ENCODE peak calls at places on chromosomes 7 and 10, in four cellular contexts. One of them, this sample, is unnamed.

GRCh38 chr10:106338486-106338885 is 826.0 kb downstream of the SORCS1 start:
- DNase-seq in gastrocnemius medialis: no peak
- DNase-seq in AG09309: no peak
- DNase-seq in breast epithelium: no peak
- DNase-seq in this sample: no peak

GRCh38 chr7:33157311-33157710 is 27.9 kb downstream of the BBS9 start:
- DNase-seq in gastrocnemius medialis: no peak
- DNase-seq in AG09309: no peak
- DNase-seq in breast epithelium: no peak
- DNase-seq in this sample: no peak

GRCh38 chr10:112461029-112461887 is 14.2 kb downstream of the VTI1A start:
- DNase-seq in gastrocnemius medialis: no peak
- DNase-seq in AG09309: peak; percentile 87
- DNase-seq in breast epithelium: no peak
- DNase-seq in this sample: no peak

GRCh38 chr10:69278446-69278963 is at the start of gene HK1:
- DNase-seq in breast epithelium: peak; percentile 35
- DNase-seq in AG09309: no peak
- DNase-seq in gastrocnemius medialis: no peak
- DNase-seq in this sample: peak; percentile 64

GRCh38 chr7:2068693-2069471 is 163.9 kb downstream of the MAD1L1 start:
- DNase-seq in gastrocnemius medialis: no peak
- DNase-seq in breast epithelium: no peak
- DNase-seq in AG09309: no peak
- DNase-seq in this sample: no peak

GRCh38 chr7:117072620-117073118 is 119.4 kb downstream of the ST7 start:
- DNase-seq in AG09309: no peak
- DNase-seq in gastrocnemius medialis: peak; percentile 41
- DNase-seq in breast epithelium: peak; percentile 77
- DNase-seq in this sample: peak; percentile 97

GRCh38 chr10:100482181-100482833 is 19.5 kb downstream of the WNT8B start:
- DNase-seq in gastrocnemius medialis: peak; percentile 61
- DNase-seq in breast epithelium: peak; percentile 37
- DNase-seq in AG09309: peak; percentile 17
- DNase-seq in this sample: peak; percentile 27

GRCh38 chr7:133481676-133482075 is 228.8 kb downstream of the EXOC4 start:
- DNase-seq in breast epithelium: no peak
- DNase-seq in gastrocnemius medialis: no peak
- DNase-seq in AG09309: peak; percentile 14
- DNase-seq in this sample: no peak

GRCh38 chr10:118805146-118805545 is 50.4 kb upstream of the CACUL1 start:
- DNase-seq in breast epithelium: no peak
- DNase-seq in AG09309: no peak
- DNase-seq in gastrocnemius medialis: no peak
- DNase-seq in this sample: no peak

GRCh38 chr7:83610649-83611304 is 38.2 kb downstream of the SEMA3E start:
- DNase-seq in AG09309: no peak
- DNase-seq in gastrocnemius medialis: no peak
- DNase-seq in breast epithelium: no peak
- DNase-seq in this sample: no peak

GRCh38 chr7:45701701-45702460 is 127.7 kb downstream of the ADCY1 start:
- DNase-seq in gastrocnemius medialis: no peak
- DNase-seq in breast epithelium: no peak
- DNase-seq in AG09309: no peak
- DNase-seq in this sample: no peak

GRCh38 chr7:137671920-137672319 is 174.9 kb downstream of the DGKI start:
- DNase-seq in breast epithelium: no peak
- DNase-seq in gastrocnemius medialis: no peak
- DNase-seq in AG09309: no peak
- DNase-seq in this sample: no peak

GRCh38 chr7:129986600-129986999 is 33.8 kb upstream of the UBE2H start:
- DNase-seq in breast epithelium: no peak
- DNase-seq in AG09309: no peak
- DNase-seq in gastrocnemius medialis: no peak
- DNase-seq in this sample: no peak

GRCh38 chr7:82694020-82694419 is 250.4 kb upstream of the CACNA2D1 start:
- DNase-seq in breast epithelium: no peak
- DNase-seq in gastrocnemius medialis: no peak
- DNase-seq in AG09309: no peak
- DNase-seq in this sample: peak; percentile 65

GRCh38 chr10:79028056-79028430 is 40.7 kb upstream of the ZMIZ1 start:
- DNase-seq in breast epithelium: no peak
- DNase-seq in gastrocnemius medialis: no peak
- DNase-seq in AG09309: no peak
- DNase-seq in this sample: no peak

GRCh38 chr10:28254290-28254985 is 48.4 kb downstream of the MPP7 start:
- DNase-seq in AG09309: peak; percentile 59
- DNase-seq in breast epithelium: no peak
- DNase-seq in gastrocnemius medialis: no peak
- DNase-seq in this sample: no peak

GRCh38 chr10:99235469-99235871 is at the start of gene HPSE2:
- DNase-seq in AG09309: no peak
- DNase-seq in gastrocnemius medialis: no peak
- DNase-seq in breast epithelium: no peak
- DNase-seq in this sample: no peak

GRCh38 chr10:74859546-74859945 is 33.1 kb downstream of the KAT6B start:
- DNase-seq in breast epithelium: no peak
- DNase-seq in AG09309: no peak
- DNase-seq in gastrocnemius medialis: no peak
- DNase-seq in this sample: no peak

GRCh38 chr7:27802977-27803376 is 63.0 kb downstream of the TAX1BP1 start:
- DNase-seq in AG09309: peak; percentile 27
- DNase-seq in gastrocnemius medialis: no peak
- DNase-seq in breast epithelium: no peak
- DNase-seq in this sample: no peak

GRCh38 chr10:125149278-125150047 is 10.9 kb downstream of the CTBP2 start:
- DNase-seq in breast epithelium: peak; percentile 68
- DNase-seq in gastrocnemius medialis: peak; percentile 92
- DNase-seq in AG09309: no peak
- DNase-seq in this sample: no peak

GRCh38 chr7:12715372-12716133 is 28.1 kb downstream of the ARL4A start:
- DNase-seq in gastrocnemius medialis: peak; percentile 76
- DNase-seq in AG09309: peak; percentile 84
- DNase-seq in breast epithelium: peak; percentile 58
- DNase-seq in this sample: peak; percentile 86

GRCh38 chr10:102869290-102870198 is at the start of gene AS3MT:
- DNase-seq in breast epithelium: no peak
- DNase-seq in gastrocnemius medialis: peak; percentile 24
- DNase-seq in AG09309: no peak
- DNase-seq in this sample: no peak

GRCh38 chr10:3220853-3221252 is 48.3 kb upstream of the PITRM1 start:
- DNase-seq in AG09309: peak; percentile 10
- DNase-seq in gastrocnemius medialis: no peak
- DNase-seq in breast epithelium: no peak
- DNase-seq in this sample: no peak

GRCh38 chr7:43954524-43955228 is 28.4 kb downstream of the UBE2D4 start:
- DNase-seq in gastrocnemius medialis: peak; percentile 28
- DNase-seq in AG09309: peak; percentile 8
- DNase-seq in breast epithelium: no peak
- DNase-seq in this sample: peak; percentile 4

GRCh38 chr7:108097703-108098102 is 32.5 kb downstream of the LAMB4 start:
- DNase-seq in breast epithelium: no peak
- DNase-seq in gastrocnemius medialis: no peak
- DNase-seq in AG09309: no peak
- DNase-seq in this sample: no peak

GRCh38 chr10:131178521-131178920 is 133.0 kb downstream of the TCERG1L start:
- DNase-seq in AG09309: no peak
- DNase-seq in breast epithelium: no peak
- DNase-seq in gastrocnemius medialis: no peak
- DNase-seq in this sample: no peak

GRCh38 chr10:118565301-118566075 is 30.0 kb downstream of the PRLHR start:
- DNase-seq in breast epithelium: no peak
- DNase-seq in gastrocnemius medialis: no peak
- DNase-seq in AG09309: no peak
- DNase-seq in this sample: no peak

GRCh38 chr10:15232279-15232678 is 63.8 kb upstream of the NMT2 start:
- DNase-seq in gastrocnemius medialis: no peak
- DNase-seq in AG09309: no peak
- DNase-seq in breast epithelium: no peak
- DNase-seq in this sample: no peak

GRCh38 chr7:131633342-131633843 is 77.0 kb upstream of the PODXL start:
- DNase-seq in gastrocnemius medialis: no peak
- DNase-seq in AG09309: peak; percentile 20
- DNase-seq in breast epithelium: no peak
- DNase-seq in this sample: no peak

GRCh38 chr7:139481364-139481763 is 2.1 kb downstream of the KLRG2 start:
- DNase-seq in breast epithelium: no peak
- DNase-seq in AG09309: no peak
- DNase-seq in gastrocnemius medialis: no peak
- DNase-seq in this sample: no peak

GRCh38 chr10:16417341-16417740 is 19.5 kb upstream of the PTER start:
- DNase-seq in breast epithelium: no peak
- DNase-seq in AG09309: no peak
- DNase-seq in gastrocnemius medialis: no peak
- DNase-seq in this sample: no peak
- TF ChIP-seq CTCF in breast epithelium: no peak
- TF ChIP-seq CTCF in AG09309: no peak
- TF ChIP-seq CTCF in gastrocnemius medialis: no peak
- TF ChIP-seq CTCF in this sample: no peak

GRCh38 chr7:106098889-106099288 is 13.2 kb downstream of the SYPL1 start:
- DNase-seq in AG09309: no peak
- DNase-seq in gastrocnemius medialis: no peak
- DNase-seq in breast epithelium: no peak
- DNase-seq in this sample: no peak

GRCh38 chr7:106099539-106099938 is 12.6 kb downstream of the SYPL1 start:
- DNase-seq in breast epithelium: no peak
- DNase-seq in AG09309: no peak
- DNase-seq in gastrocnemius medialis: no peak
- DNase-seq in this sample: no peak

GRCh38 chr7:106102387-106102966 is 9.6 kb downstream of the SYPL1 start:
- DNase-seq in breast epithelium: no peak
- DNase-seq in AG09309: no peak
- DNase-seq in gastrocnemius medialis: peak; percentile 46
- DNase-seq in this sample: no peak

GRCh38 chr7:106100863-106101262 is 11.2 kb downstream of the SYPL1 start:
- DNase-seq in AG09309: no peak
- DNase-seq in breast epithelium: no peak
- DNase-seq in gastrocnemius medialis: no peak
- DNase-seq in this sample: no peak

GRCh38 chr7:106101726-106102125 is 10.4 kb downstream of the SYPL1 start:
- DNase-seq in breast epithelium: no peak
- DNase-seq in gastrocnemius medialis: no peak
- DNase-seq in AG09309: no peak
- DNase-seq in this sample: no peak
- H3K4me3 ChIP-seq in breast epithelium: no peak overlapping the region
- H3K4me3 ChIP-seq in gastrocnemius medialis: no peak overlapping the region
- H3K4me3 ChIP-seq in AG09309: no peak overlapping the region
- H3K4me3 ChIP-seq in this sample: no peak overlapping the region

GRCh38 chr7:47757946-47758371 is 176.0 kb upstream of the TNS3 start:
- DNase-seq in breast epithelium: peak; percentile 91
- DNase-seq in AG09309: peak; percentile 73
- DNase-seq in gastrocnemius medialis: peak; percentile 80
- DNase-seq in this sample: peak; percentile 81

GRCh38 chr7:47758546-47758945 is 176.6 kb upstream of the TNS3 start:
- DNase-seq in gastrocnemius medialis: peak; percentile 27
- DNase-seq in breast epithelium: peak; percentile 19
- DNase-seq in AG09309: peak; percentile 10
- DNase-seq in this sample: no peak

GRCh38 chr7:47762746-47763062 is 180.8 kb upstream of the TNS3 start:
- DNase-seq in breast epithelium: no peak
- DNase-seq in AG09309: no peak
- DNase-seq in gastrocnemius medialis: no peak
- DNase-seq in this sample: no peak

GRCh38 chr7:47762207-47762606 is 180.3 kb upstream of the TNS3 start:
- DNase-seq in gastrocnemius medialis: no peak
- DNase-seq in AG09309: no peak
- DNase-seq in breast epithelium: no peak
- DNase-seq in this sample: no peak

DNA sequence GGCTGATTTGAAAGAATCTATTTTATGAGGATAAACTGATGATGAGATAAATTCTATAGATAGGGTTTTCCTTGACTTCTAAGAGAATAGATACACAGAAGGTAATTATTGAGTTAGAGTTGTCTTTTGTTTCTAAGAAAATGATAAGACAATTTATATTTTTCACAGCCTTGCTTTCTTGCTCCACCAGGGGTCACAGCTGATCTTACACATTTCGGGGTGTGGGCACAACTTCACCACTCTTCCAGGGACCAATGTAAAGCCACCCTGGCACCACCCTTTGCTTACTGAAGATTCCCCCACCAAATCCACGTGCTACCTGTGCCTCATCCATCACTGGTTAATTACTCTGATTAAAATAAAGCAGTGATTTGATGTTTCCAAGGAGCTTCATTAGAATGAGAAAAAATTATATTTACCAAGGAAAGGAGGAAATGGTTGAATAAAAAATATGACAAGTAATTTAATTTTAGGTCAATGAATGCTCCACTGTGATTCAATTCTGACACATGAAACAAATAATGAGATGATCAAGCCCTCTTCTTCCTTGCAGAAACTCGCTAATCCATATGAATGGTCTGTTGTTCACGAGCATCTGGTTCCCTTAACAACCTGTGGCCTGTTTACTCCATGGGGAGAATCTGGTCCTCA is 177.3 kb upstream of the TNS3 start:
- DNase-seq in gastrocnemius medialis: no peak
- DNase-seq in breast epithelium: peak; percentile 13
- DNase-seq in AG09309: no peak
- DNase-seq in this sample: no peak
- TF ChIP-seq CTCF in gastrocnemius medialis: no peak
- TF ChIP-seq CTCF in breast epithelium: no peak
- TF ChIP-seq CTCF in AG09309: peak; percentile 7
- TF ChIP-seq CTCF in this sample: peak; percentile 48

DNA sequence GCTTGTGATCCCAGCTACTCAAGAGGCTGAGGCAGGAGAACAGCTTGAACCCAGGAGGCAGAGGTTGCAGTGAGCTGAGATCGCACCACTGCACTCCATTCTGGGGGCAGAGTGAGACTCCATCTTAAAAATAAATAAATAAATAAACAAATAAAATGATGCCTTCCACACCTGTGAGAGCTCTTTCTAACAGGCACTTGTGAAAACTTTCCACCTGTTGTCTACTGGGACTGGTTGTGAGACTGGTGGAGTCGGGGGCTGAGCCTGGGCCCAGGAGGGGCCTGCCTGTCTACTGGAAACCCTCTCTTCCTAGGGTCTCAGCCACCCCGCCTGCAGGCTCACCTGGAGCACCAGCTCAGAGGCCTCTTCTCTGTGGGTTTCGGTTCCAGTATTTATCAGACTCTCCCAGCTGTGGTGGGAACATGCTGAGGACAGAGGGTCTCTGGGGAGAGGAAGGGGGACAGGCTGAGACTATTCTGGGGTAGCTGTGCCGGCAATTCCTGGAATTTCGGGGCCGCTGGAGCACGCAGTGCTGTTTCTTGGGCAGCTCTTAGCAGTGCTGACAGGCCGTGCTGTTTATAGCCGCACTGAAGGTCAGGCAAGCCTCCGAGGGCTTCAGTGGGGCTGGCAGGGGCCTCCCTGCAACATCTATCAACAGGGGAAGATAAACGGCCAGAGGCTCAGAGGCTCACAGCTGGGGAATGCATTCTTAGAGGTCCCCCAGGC is 3.8 kb downstream of the LDB3 start:
- DNase-seq in AG09309: no peak
- DNase-seq in gastrocnemius medialis: peak; percentile 81
- DNase-seq in breast epithelium: no peak
- DNase-seq in this sample: no peak
- H3K4me3 ChIP-seq in AG09309: no peak overlapping the region
- H3K4me3 ChIP-seq in gastrocnemius medialis: peak overlapping the region; percentile 68
- H3K4me3 ChIP-seq in breast epithelium: no peak overlapping the region
- H3K4me3 ChIP-seq in this sample: no peak overlapping the region

GRCh38 chr7:111056371-111056770 is 34.6 kb upstream of the LRRN3 start:
- DNase-seq in AG09309: no peak
- DNase-seq in gastrocnemius medialis: no peak
- DNase-seq in breast epithelium: no peak
- DNase-seq in this sample: no peak
- TF ChIP-seq CTCF in AG09309: no peak
- TF ChIP-seq CTCF in gastrocnemius medialis: no peak
- TF ChIP-seq CTCF in breast epithelium: no peak
- TF ChIP-seq CTCF in this sample: no peak